ENCODE peak calls at places on chromosome 9, in four cellular contexts. J is SK-MEL-5, R is progenitor cell of endocrine pancreas, T is GM04504. A is an unnamed sample.

GRCh38 chr9:102631559-102631958 is 363.6 kb upstream of the CYLC2 start:
- DNase-seq in R (no peak), T (no peak), J (peak), A (peak)

GRCh38 chr9:5442400-5443011 is 4.8 kb upstream of the PLGRKT start:
- DNase-seq in R (no peak), T (no peak), J (peak), A (peak)

GRCh38 chr9:114742947-114743346 is 61.0 kb upstream of the TEX48 start:
- DNase-seq in J (no peak), T (no peak), R (no peak), A (no peak)

GRCh38 chr9:136421791-136422190 is 11.3 kb downstream of the PMPCA start:
- DNase-seq in J (no peak), R (no peak), T (no peak), A (no peak)

GRCh38 chr9:86487222-86487841 is 133.1 kb upstream of the TUT7 start:
- DNase-seq in R (no peak), J (peak), T (peak), A (peak)

GRCh38 chr9:103319979-103320378 is 324.8 kb downstream of the CYLC2 start:
- DNase-seq in R (no peak), T (no peak), J (peak), A (no peak)

GRCh38 chr9:129141066-129142041 is 30.1 kb downstream of the PTPA start:
- DNase-seq in J (peak), T (peak), R (no peak), A (no peak)

GRCh38 chr9:21684231-21684630 is 118.2 kb upstream of the MTAP start:
- DNase-seq in R (no peak), T (no peak), J (no peak), A (no peak)